ENCODE peak calls at places on chromosome 3, in eight cellular contexts. U is Ammon's horn, O is A549, S is AG09309, W is RPMI7951, F is lower leg skin, B is small intestine, M is iPS-NIHi11. V is an unnamed sample.

GRCh38 chr3:126304704-126305103 is 52.5 kb downstream of the KLF15 start:
- DNase-seq in M (no peak), S (no peak), O (no peak), B (no peak), U (no peak), F (no peak), W (peak), V (no peak)

GRCh38 chr3:189488241-189488767 is 142.9 kb upstream of the TP63 start:
- DNase-seq in S (peak), O (peak), U (no peak), F (no peak), B (no peak), W (peak), M (peak), V (no peak)

GRCh38 chr3:136251511-136251910 is 1.4 kb downstream of the PCCB start:
- DNase-seq in S (no peak), O (no peak), W (no peak), U (no peak), F (no peak), B (no peak), M (no peak), V (no peak)

GRCh38 chr3:194267744-194268658 is 83.1 kb downstream of the CPN2 start:
- DNase-seq in B (no peak), O (no peak), W (no peak), F (peak), S (no peak), U (no peak), M (no peak), V (no peak)

GRCh38 chr3:125055165-125055912 is 458 bp downstream of the HEG1 start:
- DNase-seq in W (no peak), F (no peak), U (no peak), B (no peak), S (no peak), M (no peak), O (no peak), V (no peak)

GRCh38 chr3:96712792-96713191 is 101.6 kb upstream of the EPHA6 start:
- DNase-seq in W (no peak), M (no peak), U (no peak), O (no peak), F (no peak), S (no peak), B (no peak), V (no peak)

GRCh38 chr3:48565591-48566400 is 2.2 kb upstream of the UCN2 start:
- DNase-seq in M (no peak), W (peak), U (no peak), B (no peak), S (no peak), O (peak), F (no peak), V (no peak)

GRCh38 chr3:42682301-42683070 is 2.9 kb upstream of the KLHL40 start:
- DNase-seq in F (peak), S (no peak), O (no peak), U (no peak), M (no peak), B (no peak), W (no peak), V (no peak)

GRCh38 chr3:137770066-137770805 is 6.1 kb downstream of the SOX14 start:
- DNase-seq in S (no peak), W (no peak), F (no peak), U (no peak), O (no peak), B (no peak), M (no peak), V (no peak)

GRCh38 chr3:52781741-52782140 is 4.3 kb downstream of the ITIH1 start:
- DNase-seq in F (peak), S (no peak), W (no peak), O (no peak), U (no peak), M (no peak), B (no peak), V (no peak)

GRCh38 chr3:145807990-145808389 is 353.0 kb downstream of the PLOD2 start:
- DNase-seq in U (peak), S (peak), W (peak), M (peak), F (no peak), O (peak), B (no peak), V (no peak)